ENCODE peak calls at places on chromosomes 11 and 22, in seven cellular contexts. X is fibroblast of mammary gland; G is stimulated activated CD4-positive, alpha-beta T cell treated with anti-CD3 and anti-CD28 coated beads, TNF-alpha, amount 100 ng/mL, for 1 hour; K is activated T-helper 1 cell treated with Interleukin-2 at 50 U/mL for 16 hours; L is HCEC 1CT; I is activated gamma-delta T cell treated with anti-CD3 and anti-CD28 coated beads, Interleukin-2, amount 50 U/mL, for 16 hours; O is GM23248. U is an unnamed sample.

GRCh38 chr11:76642341-76642740 is 28.2 kb downstream of the LRRC32 start:
- DNase-seq in O (no peak), L (no peak), I (no peak), K (no peak), G (no peak), X (no peak), U (no peak)

GRCh38 chr22:39600491-39601179 is 30.1 kb downstream of the CACNA1I start:
- DNase-seq in X (no peak), O (no peak), G (no peak), L (no peak), I (no peak), K (no peak), U (no peak)

GRCh38 chr22:43235445-43236400 is 48.8 kb upstream of the TTLL12 start:
- DNase-seq in I (no peak), L (no peak), X (no peak), G (no peak), O (no peak), K (no peak), U (no peak)

GRCh38 chr11:64051297-64051696 is 15.6 kb downstream of the FLRT1 start:
- DNase-seq in G (no peak), L (no peak), O (no peak), I (no peak), K (no peak), X (no peak), U (no peak)

GRCh38 chr22:50683086-50683993 is 10.7 kb downstream of the SHANK3 start:
- DNase-seq in X (no peak), G (no peak), K (no peak), I (no peak), L (no peak), O (no peak), U (no peak)

GRCh38 chr22:39999144-39999757 is 4.5 kb downstream of the FAM83F start:
- DNase-seq in O (peak), G (no peak), I (no peak), X (peak), L (peak), K (no peak), U (no peak)

GRCh38 chr22:49957826-49958461 is 2.6 kb upstream of the PIM3 start:
- DNase-seq in O (no peak), K (no peak), G (no peak), I (no peak), L (no peak), X (no peak), U (no peak)

GRCh38 chr22:19479358-19480172 is at the start of gene CDC45:
- DNase-seq in L (peak), O (peak), G (peak), I (peak), X (peak), K (peak), U (peak)

GRCh38 chr22:26968873-26969272 is 311.5 kb downstream of the MIAT start:
- DNase-seq in K (no peak), G (no peak), O (peak), L (no peak), X (no peak), I (no peak), U (no peak)

GRCh38 chr11:132349806-132350733 is 979.7 kb downstream of the NTM start:
- DNase-seq in I (no peak), L (no peak), G (no peak), O (no peak), K (no peak), X (no peak), U (no peak)

GRCh38 chr11:96869207-96869606 is 479.4 kb downstream of the JRKL start:
- DNase-seq in O (peak), X (peak), G (no peak), K (no peak), L (peak), I (no peak), U (no peak)

GRCh38 chr11:90629251-90629806 is 406.5 kb upstream of the CHORDC1 start:
- DNase-seq in X (no peak), K (no peak), I (no peak), O (no peak), L (no peak), G (no peak), U (no peak)

GRCh38 chr11:19595840-19596751 is 116.5 kb upstream of the NAV2 start:
- DNase-seq in X (peak), O (peak), I (no peak), L (peak), G (no peak), K (no peak), U (peak)

GRCh38 chr11:15589070-15589626 is 474.4 kb downstream of the INSC start:
- DNase-seq in I (no peak), K (no peak), G (no peak), X (no peak), O (no peak), L (no peak), U (no peak)

GRCh38 chr11:76672431-76673163 is 2.0 kb upstream of the LRRC32 start:
- DNase-seq in X (no peak), G (peak), K (no peak), L (no peak), O (no peak), I (peak), U (no peak)

GRCh38 chr22:28929197-28929596 is 45.8 kb downstream of the ZNRF3 start:
- DNase-seq in I (no peak), O (no peak), L (no peak), G (no peak), X (no peak), K (no peak), U (no peak)

GRCh38 chr11:125990244-125990643 is 44.4 kb downstream of the VSIG10L2 start:
- DNase-seq in G (no peak), L (no peak), O (peak), I (no peak), X (peak), K (no peak), U (peak)

GRCh38 chr11:58625826-58626460 is 3.5 kb downstream of the CNTF start:
- DNase-seq in K (no peak), L (peak), I (no peak), G (no peak), O (peak), X (peak), U (peak)

GRCh38 chr22:38881464-38881871 is 9.5 kb upstream of the CBX6 start:
- DNase-seq in G (no peak), O (peak), X (peak), L (peak), K (no peak), I (no peak), U (peak)

GRCh38 chr11:8807544-8808225 is 103.3 kb upstream of the AKIP1 start:
- DNase-seq in I (no peak), K (no peak), G (no peak), X (peak), O (peak), L (peak), U (peak)

GRCh38 chr22:37547249-37547741 is 13.0 kb upstream of the CDC42EP1 start:
- DNase-seq in X (no peak), L (no peak), K (no peak), G (no peak), O (peak), I (no peak), U (peak)

GRCh38 chr11:130548491-130548833 is 100.0 kb downstream of the ADAMTS15 start:
- DNase-seq in O (peak), K (no peak), L (no peak), G (no peak), X (peak), I (no peak), U (no peak)

GRCh38 chr22:24141586-24141985 is 39.7 kb upstream of the SUSD2 start:
- DNase-seq in L (peak), I (no peak), X (peak), G (no peak), K (no peak), O (peak), U (no peak)

GRCh38 chr22:22201185-22201924 is 43.2 kb upstream of the VPREB1 start:
- DNase-seq in O (peak), I (no peak), L (peak), X (peak), G (no peak), K (peak), U (peak)

GRCh38 chr11:15843309-15843857 is 513.0 kb downstream of the SOX6 start:
- DNase-seq in I (no peak), X (no peak), G (no peak), O (no peak), K (no peak), L (no peak), U (no peak)

GRCh38 chr11:111427471-111427912 is 48.4 kb upstream of the POU2AF1 start:
- DNase-seq in G (no peak), X (no peak), O (no peak), I (no peak), K (no peak), L (no peak), U (no peak)

GRCh38 chr11:34640050-34640971 is 19.4 kb downstream of the EHF start:
- DNase-seq in O (no peak), X (no peak), L (no peak), G (no peak), I (no peak), K (no peak), U (no peak)

GRCh38 chr11:58292017-58292416 is 24.0 kb upstream of the OR10W1 start:
- DNase-seq in K (no peak), L (no peak), G (no peak), I (no peak), O (no peak), X (no peak), U (no peak)

GRCh38 chr22:19287889-19288288 is 3.6 kb downstream of the CLTCL1 start:
- DNase-seq in O (peak), I (no peak), X (peak), L (peak), K (no peak), G (no peak), U (peak)

GRCh38 chr11:126821832-126822231 is 178.7 kb downstream of the KIRREL3 start:
- DNase-seq in K (no peak), L (no peak), I (no peak), X (no peak), O (no peak), G (no peak), U (no peak)

GRCh38 chr11:19954899-19955298 is 205.4 kb downstream of the DBX1 start:
- DNase-seq in O (peak), I (no peak), L (peak), X (peak), G (no peak), K (no peak), U (peak)